ENCODE peak calls at places on chromosomes 13 and 19, in six cellular contexts. One of them, this sample, is unnamed.

GRCh38 chr13:73025212-73026012 is 33.4 kb upstream of the KLF5 start:
- DNase-seq in nephron progenitor cell: no peak
- DNase-seq in cardiac muscle cell: peak
- DNase-seq in dorsolateral prefrontal cortex: no peak
- DNase-seq in progenitor cell of endocrine pancreas: no peak
- DNase-seq in activated B cell treated with CpG ODN at 0.5 μM for 24 hours: no peak
- DNase-seq in this sample: no peak

GRCh38 chr13:24274452-24274971 is 34.9 kb upstream of the C1QTNF9 start:
- DNase-seq in nephron progenitor cell: no peak
- DNase-seq in cardiac muscle cell: peak
- DNase-seq in dorsolateral prefrontal cortex: no peak
- DNase-seq in progenitor cell of endocrine pancreas: no peak
- DNase-seq in activated B cell treated with CpG ODN at 0.5 μM for 24 hours: peak
- DNase-seq in this sample: no peak

GRCh38 chr13:85503797-85504196 is 295.4 kb downstream of the SLITRK6 start:
- DNase-seq in nephron progenitor cell: no peak
- DNase-seq in cardiac muscle cell: peak
- DNase-seq in dorsolateral prefrontal cortex: no peak
- DNase-seq in progenitor cell of endocrine pancreas: no peak
- DNase-seq in activated B cell treated with CpG ODN at 0.5 μM for 24 hours: no peak
- DNase-seq in this sample: no peak

GRCh38 chr19:34067861-34068271 is 104.4 kb upstream of the LSM14A start:
- DNase-seq in nephron progenitor cell: no peak
- DNase-seq in cardiac muscle cell: no peak
- DNase-seq in dorsolateral prefrontal cortex: no peak
- DNase-seq in progenitor cell of endocrine pancreas: no peak
- DNase-seq in activated B cell treated with CpG ODN at 0.5 μM for 24 hours: no peak
- DNase-seq in this sample: no peak

GRCh38 chr19:461664-462551 is 1.1 kb upstream of the SHC2 start:
- DNase-seq in nephron progenitor cell: peak
- DNase-seq in cardiac muscle cell: no peak
- DNase-seq in dorsolateral prefrontal cortex: peak
- DNase-seq in progenitor cell of endocrine pancreas: peak
- DNase-seq in activated B cell treated with CpG ODN at 0.5 μM for 24 hours: no peak
- DNase-seq in this sample: peak

GRCh38 chr13:76663941-76664340 is 222.3 kb downstream of the KCTD12 start:
- DNase-seq in nephron progenitor cell: no peak
- DNase-seq in cardiac muscle cell: peak
- DNase-seq in dorsolateral prefrontal cortex: no peak
- DNase-seq in progenitor cell of endocrine pancreas: no peak
- DNase-seq in activated B cell treated with CpG ODN at 0.5 μM for 24 hours: no peak
- DNase-seq in this sample: no peak

GRCh38 chr19:33333615-33334014 is 31.3 kb upstream of the CEBPA start:
- DNase-seq in nephron progenitor cell: no peak
- DNase-seq in cardiac muscle cell: no peak
- DNase-seq in dorsolateral prefrontal cortex: no peak
- DNase-seq in progenitor cell of endocrine pancreas: no peak
- DNase-seq in activated B cell treated with CpG ODN at 0.5 μM for 24 hours: no peak
- DNase-seq in this sample: no peak

GRCh38 chr13:29905845-29906244 is 55.4 kb upstream of the UBL3 start:
- DNase-seq in nephron progenitor cell: no peak
- DNase-seq in cardiac muscle cell: peak
- DNase-seq in dorsolateral prefrontal cortex: no peak
- DNase-seq in progenitor cell of endocrine pancreas: no peak
- DNase-seq in activated B cell treated with CpG ODN at 0.5 μM for 24 hours: no peak
- DNase-seq in this sample: no peak

GRCh38 chr13:97257800-97258799 is 36.0 kb downstream of the MBNL2 start:
- DNase-seq in nephron progenitor cell: no peak
- DNase-seq in cardiac muscle cell: peak
- DNase-seq in dorsolateral prefrontal cortex: no peak
- DNase-seq in progenitor cell of endocrine pancreas: no peak
- DNase-seq in activated B cell treated with CpG ODN at 0.5 μM for 24 hours: no peak
- DNase-seq in this sample: no peak

GRCh38 chr19:9115307-9115813 is at the start of gene OR7G1:
- DNase-seq in nephron progenitor cell: no peak
- DNase-seq in cardiac muscle cell: no peak
- DNase-seq in dorsolateral prefrontal cortex: no peak
- DNase-seq in progenitor cell of endocrine pancreas: no peak
- DNase-seq in activated B cell treated with CpG ODN at 0.5 μM for 24 hours: no peak
- DNase-seq in this sample: no peak

GRCh38 chr13:111474136-111475002 is 153.9 kb downstream of the TEX29 start:
- DNase-seq in nephron progenitor cell: no peak
- DNase-seq in cardiac muscle cell: peak
- DNase-seq in dorsolateral prefrontal cortex: no peak
- DNase-seq in progenitor cell of endocrine pancreas: no peak
- DNase-seq in activated B cell treated with CpG ODN at 0.5 μM for 24 hours: no peak
- DNase-seq in this sample: peak

GRCh38 chr19:42246143-42246868 is 3.9 kb upstream of the GSK3A start:
- DNase-seq in nephron progenitor cell: peak
- DNase-seq in cardiac muscle cell: peak
- DNase-seq in dorsolateral prefrontal cortex: peak
- DNase-seq in progenitor cell of endocrine pancreas: no peak
- DNase-seq in activated B cell treated with CpG ODN at 0.5 μM for 24 hours: no peak
- DNase-seq in this sample: no peak

GRCh38 chr13:61286148-61286745 is 129.4 kb downstream of the PCDH20 start:
- DNase-seq in nephron progenitor cell: no peak
- DNase-seq in cardiac muscle cell: no peak
- DNase-seq in dorsolateral prefrontal cortex: no peak
- DNase-seq in progenitor cell of endocrine pancreas: no peak
- DNase-seq in activated B cell treated with CpG ODN at 0.5 μM for 24 hours: no peak
- DNase-seq in this sample: no peak

GRCh38 chr13:52432456-52432855 is 18.0 kb downstream of the VPS36 start:
- DNase-seq in nephron progenitor cell: no peak
- DNase-seq in cardiac muscle cell: no peak
- DNase-seq in dorsolateral prefrontal cortex: no peak
- DNase-seq in progenitor cell of endocrine pancreas: no peak
- DNase-seq in activated B cell treated with CpG ODN at 0.5 μM for 24 hours: no peak
- DNase-seq in this sample: no peak

GRCh38 chr19:42113641-42114348 is 18.5 kb downstream of the POU2F2 start:
- DNase-seq in nephron progenitor cell: peak
- DNase-seq in cardiac muscle cell: peak
- DNase-seq in dorsolateral prefrontal cortex: no peak
- DNase-seq in progenitor cell of endocrine pancreas: no peak
- DNase-seq in activated B cell treated with CpG ODN at 0.5 μM for 24 hours: peak
- DNase-seq in this sample: peak

GRCh38 chr13:114127473-114128347 is 4.7 kb downstream of the RASA3 start:
- DNase-seq in nephron progenitor cell: no peak
- DNase-seq in cardiac muscle cell: no peak
- DNase-seq in dorsolateral prefrontal cortex: no peak
- DNase-seq in progenitor cell of endocrine pancreas: no peak
- DNase-seq in activated B cell treated with CpG ODN at 0.5 μM for 24 hours: no peak
- DNase-seq in this sample: no peak

GRCh38 chr19:17562097-17562496 is 6.6 kb downstream of the COLGALT1 start:
- DNase-seq in nephron progenitor cell: no peak
- DNase-seq in cardiac muscle cell: no peak
- DNase-seq in dorsolateral prefrontal cortex: no peak
- DNase-seq in progenitor cell of endocrine pancreas: no peak
- DNase-seq in activated B cell treated with CpG ODN at 0.5 μM for 24 hours: no peak
- DNase-seq in this sample: no peak

GRCh38 chr19:42081584-42082258 is 5.8 kb downstream of the ZNF574 start:
- DNase-seq in nephron progenitor cell: no peak
- DNase-seq in cardiac muscle cell: peak
- DNase-seq in dorsolateral prefrontal cortex: no peak
- DNase-seq in progenitor cell of endocrine pancreas: no peak
- DNase-seq in activated B cell treated with CpG ODN at 0.5 μM for 24 hours: no peak
- DNase-seq in this sample: no peak

GRCh38 chr19:56712609-56713008 is 41.1 kb upstream of the ZNF835 start:
- DNase-seq in nephron progenitor cell: no peak
- DNase-seq in cardiac muscle cell: no peak
- DNase-seq in dorsolateral prefrontal cortex: peak
- DNase-seq in progenitor cell of endocrine pancreas: no peak
- DNase-seq in activated B cell treated with CpG ODN at 0.5 μM for 24 hours: no peak
- DNase-seq in this sample: no peak

GRCh38 chr19:7119582-7119981 is 50.1 kb downstream of the ZNF557 start:
- DNase-seq in nephron progenitor cell: no peak
- DNase-seq in cardiac muscle cell: no peak
- DNase-seq in dorsolateral prefrontal cortex: no peak
- DNase-seq in progenitor cell of endocrine pancreas: no peak
- DNase-seq in activated B cell treated with CpG ODN at 0.5 μM for 24 hours: no peak
- DNase-seq in this sample: no peak

GRCh38 chr13:82758056-82758455 is 1124.2 kb downstream of the SLITRK1 start:
- DNase-seq in nephron progenitor cell: no peak
- DNase-seq in cardiac muscle cell: peak
- DNase-seq in dorsolateral prefrontal cortex: no peak
- DNase-seq in progenitor cell of endocrine pancreas: no peak
- DNase-seq in activated B cell treated with CpG ODN at 0.5 μM for 24 hours: no peak
- DNase-seq in this sample: no peak

GRCh38 chr13:49113526-49114286 is 106.4 kb upstream of the MLNR start:
- DNase-seq in nephron progenitor cell: no peak
- DNase-seq in cardiac muscle cell: peak
- DNase-seq in dorsolateral prefrontal cortex: no peak
- DNase-seq in progenitor cell of endocrine pancreas: no peak
- DNase-seq in activated B cell treated with CpG ODN at 0.5 μM for 24 hours: no peak
- DNase-seq in this sample: no peak

GRCh38 chr13:42392706-42393572 is 121.0 kb downstream of the AKAP11 start:
- DNase-seq in nephron progenitor cell: no peak
- DNase-seq in cardiac muscle cell: no peak
- DNase-seq in dorsolateral prefrontal cortex: no peak
- DNase-seq in progenitor cell of endocrine pancreas: no peak
- DNase-seq in activated B cell treated with CpG ODN at 0.5 μM for 24 hours: no peak
- DNase-seq in this sample: no peak

GRCh38 chr13:110227864-110228643 is 78.9 kb downstream of the COL4A1 start:
- DNase-seq in nephron progenitor cell: no peak
- DNase-seq in cardiac muscle cell: no peak
- DNase-seq in dorsolateral prefrontal cortex: no peak
- DNase-seq in progenitor cell of endocrine pancreas: no peak
- DNase-seq in activated B cell treated with CpG ODN at 0.5 μM for 24 hours: no peak
- DNase-seq in this sample: no peak

GRCh38 chr19:54400913-54401312 is 14.4 kb upstream of the TTYH1 start:
- DNase-seq in nephron progenitor cell: no peak
- DNase-seq in cardiac muscle cell: no peak
- DNase-seq in dorsolateral prefrontal cortex: no peak
- DNase-seq in progenitor cell of endocrine pancreas: no peak
- DNase-seq in activated B cell treated with CpG ODN at 0.5 μM for 24 hours: no peak
- DNase-seq in this sample: no peak

GRCh38 chr13:48161530-48162179 is 66.8 kb upstream of the MED4 start:
- DNase-seq in nephron progenitor cell: no peak
- DNase-seq in cardiac muscle cell: no peak
- DNase-seq in dorsolateral prefrontal cortex: no peak
- DNase-seq in progenitor cell of endocrine pancreas: no peak
- DNase-seq in activated B cell treated with CpG ODN at 0.5 μM for 24 hours: no peak
- DNase-seq in this sample: no peak

GRCh38 chr13:91157273-91158014 is 190.0 kb upstream of the MIR17HG start:
- DNase-seq in nephron progenitor cell: no peak
- DNase-seq in cardiac muscle cell: no peak
- DNase-seq in dorsolateral prefrontal cortex: no peak
- DNase-seq in progenitor cell of endocrine pancreas: no peak
- DNase-seq in activated B cell treated with CpG ODN at 0.5 μM for 24 hours: no peak
- DNase-seq in this sample: no peak

DNA sequence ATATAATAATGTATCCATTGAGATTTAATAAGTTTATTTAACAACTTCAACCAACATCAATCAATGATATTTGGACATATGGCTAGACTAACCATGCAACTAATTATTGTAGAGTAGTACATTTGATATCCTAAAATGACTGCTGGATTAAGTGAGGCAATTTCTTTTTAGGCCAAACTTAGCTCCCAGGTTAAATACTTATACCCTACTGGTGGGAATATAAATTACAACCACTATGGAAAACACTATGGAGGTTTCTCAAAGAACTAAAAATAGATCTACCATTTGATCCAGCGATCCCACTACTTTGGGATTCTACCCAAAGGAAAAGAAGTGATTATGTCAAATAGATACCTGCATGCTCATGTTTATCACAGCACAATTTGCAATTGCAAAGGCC is 345.8 kb downstream of the RBM26 start:
- DNase-seq in nephron progenitor cell: no peak
- DNase-seq in cardiac muscle cell: no peak
- DNase-seq in dorsolateral prefrontal cortex: no peak
- DNase-seq in progenitor cell of endocrine pancreas: no peak
- DNase-seq in activated B cell treated with CpG ODN at 0.5 μM for 24 hours: no peak
- DNase-seq in this sample: no peak
- TF ChIP-seq CTCF in nephron progenitor cell: no peak
- TF ChIP-seq CTCF in cardiac muscle cell: no peak
- TF ChIP-seq CTCF in dorsolateral prefrontal cortex: no peak
- TF ChIP-seq CTCF in progenitor cell of endocrine pancreas: peak
- TF ChIP-seq CTCF in activated B cell treated with CpG ODN at 0.5 μM for 24 hours: no peak
- TF ChIP-seq CTCF in this sample: no peak

GRCh38 chr19:19525611-19526380 is 2.9 kb upstream of the YJEFN3 start:
- DNase-seq in nephron progenitor cell: peak
- DNase-seq in cardiac muscle cell: no peak
- DNase-seq in dorsolateral prefrontal cortex: no peak
- DNase-seq in progenitor cell of endocrine pancreas: no peak
- DNase-seq in activated B cell treated with CpG ODN at 0.5 μM for 24 hours: no peak
- DNase-seq in this sample: no peak
- TF ChIP-seq CTCF in nephron progenitor cell: no peak
- TF ChIP-seq CTCF in cardiac muscle cell: no peak
- TF ChIP-seq CTCF in dorsolateral prefrontal cortex: no peak
- TF ChIP-seq CTCF in progenitor cell of endocrine pancreas: no peak
- TF ChIP-seq CTCF in activated B cell treated with CpG ODN at 0.5 μM for 24 hours: no peak
- TF ChIP-seq CTCF in this sample: no peak

GRCh38 chr19:19466201-19466600 is 49.1 kb downstream of the TSSK6 start:
- DNase-seq in nephron progenitor cell: no peak
- DNase-seq in cardiac muscle cell: no peak
- DNase-seq in dorsolateral prefrontal cortex: no peak
- DNase-seq in progenitor cell of endocrine pancreas: no peak
- DNase-seq in activated B cell treated with CpG ODN at 0.5 μM for 24 hours: no peak
- DNase-seq in this sample: no peak

GRCh38 chr19:19471682-19472081 is 43.7 kb downstream of the TSSK6 start:
- DNase-seq in nephron progenitor cell: no peak
- DNase-seq in cardiac muscle cell: no peak
- DNase-seq in dorsolateral prefrontal cortex: no peak
- DNase-seq in progenitor cell of endocrine pancreas: no peak
- DNase-seq in activated B cell treated with CpG ODN at 0.5 μM for 24 hours: no peak
- DNase-seq in this sample: no peak

GRCh38 chr19:19468424-19469050 is 46.8 kb downstream of the TSSK6 start:
- DNase-seq in nephron progenitor cell: no peak
- DNase-seq in cardiac muscle cell: no peak
- DNase-seq in dorsolateral prefrontal cortex: no peak
- DNase-seq in progenitor cell of endocrine pancreas: no peak
- DNase-seq in activated B cell treated with CpG ODN at 0.5 μM for 24 hours: no peak
- DNase-seq in this sample: no peak

GRCh38 chr19:19474950-19475781 is 40.2 kb downstream of the TSSK6 start:
- DNase-seq in nephron progenitor cell: no peak
- DNase-seq in cardiac muscle cell: no peak
- DNase-seq in dorsolateral prefrontal cortex: no peak
- DNase-seq in progenitor cell of endocrine pancreas: no peak
- DNase-seq in activated B cell treated with CpG ODN at 0.5 μM for 24 hours: no peak
- DNase-seq in this sample: no peak

DNA sequence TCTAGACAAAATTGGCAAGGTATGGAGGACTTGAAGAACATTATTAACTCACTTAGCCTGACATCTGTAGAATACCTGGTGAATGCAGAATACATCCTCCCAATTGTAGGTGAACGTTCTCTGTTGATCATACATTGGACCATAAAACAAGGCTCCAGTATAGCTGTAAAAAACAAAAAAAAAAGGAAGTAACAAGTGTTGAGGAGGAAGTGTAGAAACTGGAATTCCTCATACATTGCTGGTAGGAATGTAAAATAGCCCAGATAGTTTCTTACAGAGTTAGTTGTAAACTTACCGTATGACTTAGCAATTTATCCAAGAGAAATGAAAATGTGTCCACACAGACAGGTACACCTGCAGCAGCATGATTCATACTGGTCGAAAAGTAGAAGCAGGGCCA is 44.8 kb downstream of the TSSK6 start:
- DNase-seq in nephron progenitor cell: no peak
- DNase-seq in cardiac muscle cell: no peak
- DNase-seq in dorsolateral prefrontal cortex: no peak
- DNase-seq in progenitor cell of endocrine pancreas: no peak
- DNase-seq in activated B cell treated with CpG ODN at 0.5 μM for 24 hours: no peak
- DNase-seq in this sample: no peak
- TF ChIP-seq CTCF in nephron progenitor cell: no peak
- TF ChIP-seq CTCF in cardiac muscle cell: no peak
- TF ChIP-seq CTCF in dorsolateral prefrontal cortex: no peak
- TF ChIP-seq CTCF in progenitor cell of endocrine pancreas: no peak
- TF ChIP-seq CTCF in activated B cell treated with CpG ODN at 0.5 μM for 24 hours: no peak
- TF ChIP-seq CTCF in this sample: no peak

GRCh38 chr19:13152854-13153626 is 2.8 kb downstream of the IER2 start:
- DNase-seq in nephron progenitor cell: peak
- DNase-seq in cardiac muscle cell: peak
- DNase-seq in dorsolateral prefrontal cortex: peak
- DNase-seq in progenitor cell of endocrine pancreas: peak
- DNase-seq in activated B cell treated with CpG ODN at 0.5 μM for 24 hours: peak
- DNase-seq in this sample: peak
- TF ChIP-seq CTCF in nephron progenitor cell: no peak
- TF ChIP-seq CTCF in cardiac muscle cell: no peak
- TF ChIP-seq CTCF in dorsolateral prefrontal cortex: peak
- TF ChIP-seq CTCF in progenitor cell of endocrine pancreas: peak
- TF ChIP-seq CTCF in activated B cell treated with CpG ODN at 0.5 μM for 24 hours: no peak
- TF ChIP-seq CTCF in this sample: peak

This sample was measured in D721Med.